ENCODE peak calls at places on chromosomes 7 and 10, in seven cellular contexts. M is central memory CD4-positive, alpha-beta T cell; B is NCI-H1417; H is activated T-cell treated with anti-CD3 and anti-CD28 coated beads for 1 hour; W is posterior vena cava; V is left ventricle myocardium inferior; I is fibroblast of mammary gland. X is an unnamed sample.

GRCh38 chr7:150406311-150406564 is 27.1 kb downstream of the ZNF775 start:
- DNase-seq in M (peak), B (no peak), H (no peak), W (no peak), V (no peak), I (no peak), X (no peak)

GRCh38 chr10:92142949-92143348 is 147.9 kb downstream of the CPEB3 start:
- DNase-seq in M (no peak), B (no peak), H (no peak), W (no peak), V (no peak), I (no peak), X (no peak)

GRCh38 chr7:12257582-12257981 is 46.5 kb downstream of the TMEM106B start:
- DNase-seq in M (peak), B (no peak), H (no peak), W (no peak), V (no peak), I (peak), X (peak)

GRCh38 chr7:52100-52499 is 140.3 kb upstream of the FAM20C start:
- DNase-seq in M (no peak), B (peak), H (no peak), W (no peak), V (no peak), I (no peak), X (no peak)

GRCh38 chr10:13732485-13732884 is 145.7 kb downstream of the PRPF18 start:
- DNase-seq in M (no peak), B (no peak), H (no peak), W (no peak), V (no peak), I (no peak), X (no peak)

GRCh38 chr10:103799341-103799740 is 56.0 kb downstream of the SH3PXD2A start:
- DNase-seq in M (no peak), B (no peak), H (no peak), W (no peak), V (no peak), I (no peak), X (peak)

GRCh38 chr10:101784558-101784957 is 1.3 kb upstream of the NPM3 start:
- DNase-seq in M (no peak), B (no peak), H (no peak), W (no peak), V (no peak), I (no peak), X (no peak)

GRCh38 chr10:51892965-51893658 is 193.7 kb upstream of the CSTF2T start:
- DNase-seq in M (no peak), B (no peak), H (no peak), W (no peak), V (no peak), I (peak), X (peak)

GRCh38 chr10:71436268-71436922 is 39.7 kb downstream of the CDH23 start:
- DNase-seq in M (no peak), B (no peak), H (no peak), W (no peak), V (no peak), I (no peak), X (no peak)

GRCh38 chr7:21412291-21412896 is 15.5 kb upstream of the SP4 start:
- DNase-seq in M (no peak), B (no peak), H (no peak), W (no peak), V (no peak), I (no peak), X (no peak)

GRCh38 chr10:69446650-69447151 is 4.6 kb upstream of the TSPAN15 start:
- DNase-seq in M (no peak), B (no peak), H (no peak), W (no peak), V (no peak), I (peak), X (peak)

GRCh38 chr10:11520892-11521291 is 90.6 kb downstream of the USP6NL start:
- DNase-seq in M (no peak), B (no peak), H (no peak), W (no peak), V (no peak), I (no peak), X (no peak)

GRCh38 chr10:1360581-1361164 is 304.5 kb downstream of the WDR37 start:
- DNase-seq in M (no peak), B (no peak), H (no peak), W (peak), V (no peak), I (no peak), X (no peak)

GRCh38 chr7:73778801-73779389 is 8.8 kb upstream of the CLDN3 start:
- DNase-seq in M (no peak), B (no peak), H (no peak), W (no peak), V (no peak), I (no peak), X (no peak)